ENCODE peak calls at places on chromosomes 2 and 18, in six cellular contexts. D is GM12878, O is spleen, J is adrenal gland, T is transverse colon, Z is tibial nerve. C is an unnamed sample.

GRCh38 chr2:219029829-219030165 is 11.5 kb downstream of the CFAP65 start:
- DNase-seq in T (peak), O (peak), J (peak), Z (peak), D (no peak), C (peak)

GRCh38 chr2:240013343-240013742 is 11.8 kb downstream of the NDUFA10 start:
- DNase-seq in O (no peak), T (no peak), D (no peak), J (no peak), Z (no peak), C (no peak)

GRCh38 chr2:62293490-62294212 is 97.7 kb downstream of the B3GNT2 start:
- DNase-seq in O (no peak), J (peak), T (peak), Z (peak), D (no peak), C (no peak)

GRCh38 chr2:4898706-4899105 is 793.5 kb upstream of the SOX11 start:
- DNase-seq in D (no peak), Z (no peak), T (no peak), O (no peak), J (no peak), C (peak)

GRCh38 chr2:104859310-104860130 is 5.6 kb downstream of the POU3F3 start:
- DNase-seq in Z (no peak), D (no peak), T (no peak), O (no peak), J (no peak), C (no peak)

GRCh38 chr18:35941299-35941698 is 31.2 kb upstream of the RMP24 start:
- DNase-seq in D (no peak), T (no peak), O (no peak), Z (no peak), J (no peak), C (no peak)

GRCh38 chr18:58496231-58496630 is 132.7 kb downstream of the ALPK2 start:
- DNase-seq in D (no peak), J (no peak), Z (no peak), O (no peak), T (no peak), C (no peak)

GRCh38 chr2:100992262-100992661 is 9.8 kb upstream of the RPL31 start:
- DNase-seq in T (no peak), O (no peak), D (no peak), Z (no peak), J (no peak), C (no peak)

GRCh38 chr2:180655393-180655792 is 325.0 kb upstream of the UBE2E3 start:
- DNase-seq in D (no peak), T (no peak), J (no peak), O (no peak), Z (no peak), C (no peak)

GRCh38 chr18:47978603-47979002 is 48.1 kb upstream of the SMAD2 start:
- DNase-seq in T (no peak), J (no peak), Z (no peak), O (no peak), D (no peak), C (no peak)

GRCh38 chr2:137826373-137827372 is 137.6 kb upstream of the HNMT start:
- DNase-seq in J (no peak), O (no peak), D (peak), T (no peak), Z (no peak), C (no peak)

GRCh38 chr18:52392160-52392559 is 52.2 kb downstream of the DCC start:
- DNase-seq in O (no peak), Z (no peak), D (peak), J (no peak), T (no peak), C (no peak)

GRCh38 chr2:206198677-206199076 is 39.0 kb downstream of the EEF1B2 start:
- DNase-seq in T (no peak), O (no peak), Z (no peak), J (no peak), D (no peak), C (no peak)

GRCh38 chr2:61450144-61450543 is 20.7 kb downstream of the USP34 start:
- DNase-seq in D (no peak), Z (no peak), O (no peak), T (no peak), J (no peak), C (no peak)

GRCh38 chr2:150046211-150046610 is 441.3 kb downstream of the RND3 start:
- DNase-seq in J (no peak), T (no peak), O (no peak), D (no peak), Z (no peak), C (no peak)

GRCh38 chr2:220779918-220780317 is 792.2 kb downstream of the EPHA4 start:
- DNase-seq in T (no peak), Z (no peak), D (no peak), J (peak), O (no peak), C (no peak)

GRCh38 chr2:118881490-118882129 is 34.2 kb upstream of the EN1 start:
- DNase-seq in O (peak), J (peak), D (no peak), T (peak), Z (peak), C (peak)

GRCh38 chr2:174493549-174494331 is 6.9 kb upstream of the GPR155 start:
- DNase-seq in T (no peak), O (no peak), D (no peak), Z (no peak), J (no peak), C (no peak)

GRCh38 chr2:220127311-220127710 is 499.9 kb downstream of the SLC4A3 start:
- DNase-seq in D (no peak), Z (no peak), O (no peak), T (no peak), J (no peak), C (no peak)

GRCh38 chr2:240988146-240988545 is 10.3 kb upstream of the SNED1 start:
- DNase-seq in T (peak), D (no peak), O (peak), Z (no peak), J (no peak), C (no peak)

GRCh38 chr2:159256159-159256558 is 30.3 kb downstream of the WDSUB1 start:
- DNase-seq in T (no peak), J (no peak), Z (no peak), O (no peak), D (no peak), C (no peak)

GRCh38 chr2:199019898-199020507 is 437.7 kb downstream of the SATB2 start:
- DNase-seq in Z (peak), T (no peak), O (no peak), D (no peak), J (no peak), C (peak)

GRCh38 chr2:190235101-190235500 is 84.5 kb downstream of the HIBCH start:
- DNase-seq in T (no peak), Z (no peak), D (no peak), O (no peak), J (no peak), C (no peak)

GRCh38 chr2:121254748-121255147 is 30.3 kb downstream of the TFCP2L1 start:
- DNase-seq in O (no peak), T (no peak), J (no peak), D (no peak), Z (no peak), C (no peak)

GRCh38 chr2:63734510-63734909 is 107.2 kb upstream of the UGP2 start:
- DNase-seq in Z (no peak), O (no peak), J (no peak), T (no peak), D (no peak), C (no peak)

GRCh38 chr2:133642831-133643230 is 74.6 kb upstream of the NCKAP5 start:
- DNase-seq in O (no peak), T (no peak), J (no peak), Z (no peak), D (no peak), C (no peak)

GRCh38 chr2:26035110-26035728 is 1.3 kb downstream of the RAB10 start:
- DNase-seq in Z (no peak), J (no peak), O (no peak), D (no peak), T (no peak), C (no peak)

GRCh38 chr18:46199515-46200147 is 95.4 kb downstream of the HAUS1 start:
- DNase-seq in J (no peak), Z (no peak), T (no peak), O (no peak), D (no peak), C (no peak)

GRCh38 chr2:19476347-19476746 is 117.9 kb upstream of the OSR1 start:
- DNase-seq in J (no peak), D (no peak), T (no peak), O (no peak), Z (no peak), C (no peak)

GRCh38 chr2:172927381-172928357 is 148.0 kb upstream of the MAP3K20 start:
- DNase-seq in J (peak), D (no peak), Z (peak), T (no peak), O (no peak), C (no peak)

GRCh38 chr2:175167076-175167791 is 769 bp downstream of the ATF2 start:
- DNase-seq in O (no peak), T (peak), D (no peak), J (no peak), Z (peak), C (no peak)

GRCh38 chr2:231037731-231038482 is 584 bp downstream of the C2orf72 start:
- DNase-seq in O (no peak), D (no peak), J (no peak), T (peak), Z (no peak), C (no peak)

GRCh38 chr2:200592414-200593075 is 6.7 kb downstream of the AOX1 start:
- DNase-seq in D (no peak), Z (no peak), J (no peak), O (no peak), T (no peak), C (no peak)
- TF ChIP-seq POLR2A in D (no peak), Z (no peak), J (no peak), O (no peak), T (no peak), C (no peak)

DNA sequence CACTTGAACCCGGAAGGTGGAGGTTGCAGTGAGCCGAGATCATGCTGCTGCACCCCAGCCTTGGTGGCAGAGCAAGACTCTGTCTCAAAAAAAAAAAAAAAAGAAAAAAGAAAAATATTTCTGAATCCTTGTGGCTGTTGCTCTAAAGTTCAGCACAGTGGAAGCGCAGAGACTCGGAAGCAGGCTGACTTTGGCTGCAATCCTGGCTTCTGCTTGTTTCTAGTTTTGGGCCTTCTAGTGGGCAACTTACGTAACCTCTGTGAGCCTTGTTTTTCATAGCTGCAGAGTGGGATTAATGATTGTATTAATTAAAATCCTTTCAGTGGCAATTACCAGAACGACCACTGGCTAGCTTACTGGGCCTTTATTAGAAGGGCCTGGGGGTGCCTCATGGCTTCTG is 28.4 kb downstream of the GNLY start:
- DNase-seq in J (no peak), T (no peak), D (no peak), O (no peak), Z (no peak), C (no peak)
- TF ChIP-seq POLR2A in J (no peak), T (no peak), D (no peak), O (no peak), Z (no peak), C (no peak)

DNA sequence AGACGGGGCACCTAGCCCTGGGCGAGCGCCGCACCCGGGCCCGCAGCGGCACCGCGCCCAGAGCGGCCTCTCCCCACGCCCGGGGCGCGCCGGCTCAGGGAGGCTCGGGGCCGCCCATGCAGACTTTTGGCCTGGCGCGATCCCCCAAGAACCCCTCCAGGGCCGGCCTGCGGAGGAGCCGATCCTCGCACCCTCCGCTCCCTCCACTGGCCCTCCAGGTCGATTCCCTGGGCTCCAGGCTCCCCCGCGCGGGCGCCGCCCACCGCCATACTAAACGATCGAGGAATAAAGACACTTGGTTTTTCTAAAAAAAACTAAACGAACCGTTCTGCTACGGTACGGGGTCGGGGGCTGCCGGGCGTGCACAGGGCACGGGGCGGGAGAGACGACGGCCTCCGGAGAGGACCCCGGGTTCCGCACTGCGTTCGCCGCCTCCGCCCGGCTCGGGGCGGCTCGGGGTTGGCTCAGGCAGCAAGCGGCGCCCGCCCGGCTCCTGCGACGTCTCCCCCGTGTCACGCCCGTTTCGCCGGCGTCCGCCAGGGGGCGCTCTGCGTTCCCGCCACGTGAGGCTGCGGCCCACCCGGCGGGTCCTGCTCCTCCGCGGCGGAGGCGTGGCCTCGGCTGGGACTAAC is 366 bp upstream of the KHK start:
- DNase-seq in Z (peak), O (peak), D (peak), J (peak), T (peak), C (peak)
- TF ChIP-seq POLR2A in Z (peak), O (peak), D (peak), J (peak), T (peak), C (peak)

GRCh38 chr2:68733365-68733764 is 1.2 kb upstream of the ARHGAP25 start:
- DNase-seq in D (no peak), J (no peak), T (no peak), Z (no peak), O (no peak), C (no peak)

GRCh38 chr2:68732533-68732932 is 2.1 kb upstream of the ARHGAP25 start:
- DNase-seq in D (no peak), O (no peak), J (peak), T (no peak), Z (no peak), C (no peak)

GRCh38 chr2:68734176-68734575 is 435 bp upstream of the ARHGAP25 start:
- DNase-seq in O (no peak), Z (no peak), D (no peak), J (no peak), T (no peak), C (no peak)

GRCh38 chr2:68736086-68736485 is 1.5 kb downstream of the ARHGAP25 start:
- DNase-seq in T (no peak), J (no peak), O (no peak), D (no peak), Z (no peak), C (no peak)

DNA sequence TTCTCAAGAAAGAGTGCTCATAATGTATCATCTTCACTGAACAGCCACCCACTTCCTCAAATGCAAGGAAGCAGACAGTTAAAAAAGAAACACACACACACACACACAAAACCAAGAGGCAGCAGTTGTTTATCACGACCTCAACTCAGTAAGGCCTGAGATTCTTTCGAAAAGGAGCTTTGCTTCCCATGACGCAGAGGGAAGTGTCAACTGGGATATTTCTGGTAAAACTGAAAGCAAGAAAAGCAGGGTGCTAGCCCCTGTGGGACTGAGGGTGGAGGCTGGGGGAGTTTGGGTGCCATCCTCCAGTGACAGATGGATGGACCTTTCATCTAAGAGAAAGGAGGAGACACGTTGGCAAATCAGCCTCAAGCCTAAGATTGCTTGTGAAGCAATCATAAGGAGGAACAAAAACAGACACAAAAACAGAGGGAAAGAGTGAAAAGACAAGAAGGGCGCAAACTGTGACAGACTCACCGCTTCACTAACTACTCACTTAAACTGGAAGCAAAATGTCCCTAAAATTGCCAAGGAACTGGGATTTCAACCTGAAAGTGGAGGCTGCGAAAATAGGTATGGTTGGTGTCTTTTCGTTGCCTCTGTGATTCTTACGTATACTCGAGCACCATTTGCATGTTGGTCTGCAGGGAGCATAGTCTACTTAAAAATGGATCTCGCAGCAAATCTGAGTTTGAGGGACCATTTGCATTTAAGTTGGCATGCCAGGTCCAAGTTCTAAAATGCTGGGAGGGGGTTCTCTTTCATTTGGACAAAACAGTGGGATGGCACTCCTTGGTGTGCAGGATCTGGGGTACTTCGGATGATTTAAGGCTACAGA is at the start of gene ARHGAP25:
- DNase-seq in O (no peak), J (peak), Z (peak), D (peak), T (peak), C (no peak)
- TF ChIP-seq POLR2A in O (no peak), J (peak), Z (peak), D (no peak), T (peak), C (no peak)

GRCh38 chr2:37324536-37324785 is 172 bp downstream of the PRKD3 start:
- DNase-seq in O (peak), T (peak), Z (peak), D (no peak), J (peak), C (no peak)
- TF ChIP-seq POLR2A in O (no peak), T (peak), Z (no peak), D (peak), J (peak), C (peak)